ENCODE peak calls at places on chromosomes 7 and 10, in seven cellular contexts. W is spleen, O is HCT116, U is stomach, A is K562, Z is prostate gland, Y is transverse colon. P is an unnamed sample.
A peak's percentile ranks its signal among the peaks of the same experiment; 100 is the strongest.

GRCh38 chr10:130491011-130491697 is 355.0 kb downstream of the GLRX3 start:
- DNase-seq in Y (no peak), Z (no peak), O (no peak), U (no peak), W (no peak), A (no peak), P (no peak)

GRCh38 chr10:123147635-123148413 is at the start of gene HMX2:
- DNase-seq in Y (no peak), U (no peak), W (peak; percentile 74), O (no peak), A (no peak), Z (no peak), P (no peak)

GRCh38 chr10:3999642-4000041 is 214.6 kb upstream of the KLF6 start:
- DNase-seq in A (no peak), Z (no peak), Y (no peak), U (no peak), O (no peak), W (no peak), P (no peak)

GRCh38 chr7:25037325-25037724 is 57.3 kb upstream of the OSBPL3 start:
- DNase-seq in Z (no peak), O (no peak), W (no peak), Y (no peak), U (no peak), A (no peak), P (no peak)

GRCh38 chr10:89869180-89869579 is 167.8 kb downstream of the KIF20B start:
- DNase-seq in Y (no peak), U (no peak), O (no peak), Z (no peak), W (no peak), A (no peak), P (no peak)

GRCh38 chr10:69179089-69179742 is 818 bp upstream of the SUPV3L1 start:
- DNase-seq in W (no peak), U (no peak), O (no peak), Y (peak; percentile 14), A (peak; percentile 57), Z (no peak), P (no peak)

GRCh38 chr10:4982764-4983226 is 19.6 kb downstream of the AKR1C1 start:
- DNase-seq in Z (no peak), Y (no peak), A (no peak), O (no peak), W (no peak), U (peak; percentile 81), P (no peak)

GRCh38 chr7:158246960-158247673 is 340.5 kb downstream of the PTPRN2 start:
- DNase-seq in Z (no peak), A (no peak), O (no peak), W (peak; percentile 55), U (peak; percentile 14), Y (no peak), P (no peak)

GRCh38 chr7:23514755-23515154 is 17.0 kb downstream of the TRA2A start:
- DNase-seq in Z (no peak), U (no peak), Y (no peak), O (no peak), W (no peak), A (no peak), P (no peak)

GRCh38 chr10:122911889-122912484 is 1.6 kb downstream of the FAM24A start:
- DNase-seq in U (peak; percentile 37), W (no peak), Z (peak; percentile 8), Y (peak; percentile 24), O (no peak), A (peak; percentile 54), P (no peak)

GRCh38 chr7:114392686-114393085 is 21.9 kb upstream of the FOXP2 start:
- DNase-seq in W (no peak), Y (no peak), A (no peak), Z (no peak), O (no peak), U (no peak), P (no peak)

GRCh38 chr7:2609001-2609411 is 22.8 kb upstream of the TTYH3 start:
- DNase-seq in Y (no peak), U (no peak), A (peak; percentile 73), W (no peak), O (peak; percentile 16), Z (no peak), P (no peak)

GRCh38 chr10:47372726-47373125 is 11.4 kb downstream of the ZNF488 start:
- DNase-seq in U (peak; percentile 14), Y (no peak), A (no peak), Z (no peak), W (peak; percentile 63), O (no peak), P (peak; percentile 47)

GRCh38 chr7:69204936-69205335 is 393.3 kb upstream of the AUTS2 start:
- DNase-seq in Y (no peak), A (no peak), Z (no peak), O (no peak), U (no peak), W (no peak), P (no peak)

GRCh38 chr10:105797234-105797890 is 1156.3 kb downstream of the SORCS3 start:
- DNase-seq in W (no peak), U (no peak), Y (no peak), Z (no peak), A (peak; percentile 4), O (peak; percentile 10), P (no peak)

GRCh38 chr10:99318475-99318874 is 10.7 kb upstream of the CNNM1 start:
- DNase-seq in Y (no peak), W (no peak), O (no peak), A (no peak), U (no peak), Z (no peak), P (no peak)

GRCh38 chr10:110008518-110009339 is 945 bp downstream of the ADD3 start:
- DNase-seq in O (no peak), Z (peak; percentile 56), W (peak; percentile 87), U (peak; percentile 66), Y (peak; percentile 61), A (no peak), P (no peak)

GRCh38 chr10:61904711-61905445 is 3.4 kb downstream of the ARID5B start:
- DNase-seq in A (peak; percentile 50), Y (peak; percentile 30), O (no peak), W (no peak), U (no peak), Z (no peak), P (peak; percentile 31)

GRCh38 chr10:102152545-102152890 is 329 bp downstream of the NOLC1 start:
- DNase-seq in W (no peak), A (no peak), O (no peak), Z (no peak), Y (peak; percentile 33), U (no peak), P (no peak)

GRCh38 chr10:92970301-92971070 is 90.1 kb upstream of the CYP26C1 start:
- DNase-seq in Y (no peak), W (no peak), A (no peak), U (no peak), Z (no peak), O (no peak), P (no peak)

GRCh38 chr10:92969151-92969550 is 91.4 kb upstream of the CYP26C1 start:
- DNase-seq in O (no peak), Y (no peak), Z (no peak), U (no peak), W (no peak), A (no peak), P (no peak)

GRCh38 chr10:92961638-92962037 is 99.0 kb upstream of the CYP26C1 start:
- DNase-seq in U (no peak), Z (no peak), Y (no peak), O (no peak), A (no peak), W (no peak), P (no peak)

DNA sequence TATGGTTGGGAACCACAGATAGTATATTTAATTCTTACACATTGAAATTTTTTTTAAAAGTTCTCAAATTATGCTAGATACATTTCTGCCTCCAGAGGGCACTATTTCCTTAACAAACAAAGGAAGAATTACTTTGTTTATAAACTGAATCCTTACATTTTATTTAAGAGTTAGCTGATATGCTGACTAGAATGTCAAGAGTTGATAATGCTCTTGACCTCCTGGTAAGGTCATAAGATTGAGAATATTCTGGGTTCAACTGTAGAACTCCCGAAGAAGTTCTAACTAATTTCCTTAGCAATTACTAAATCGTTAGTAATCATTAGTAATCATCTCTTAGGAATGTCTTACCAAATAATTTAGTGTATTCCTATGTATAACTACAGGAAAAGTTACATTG is 95.3 kb upstream of the CYP26C1 start:
- DNase-seq in Y (no peak), U (no peak), Z (no peak), O (peak; percentile 34), A (peak; percentile 7), W (no peak), P (no peak)
- H3K4me3 ChIP-seq in Y (no peak overlapping the region), U (no peak overlapping the region), Z (no peak overlapping the region), O (no peak overlapping the region), A (no peak overlapping the region), W (no peak overlapping the region), P (no peak overlapping the region)

DNA sequence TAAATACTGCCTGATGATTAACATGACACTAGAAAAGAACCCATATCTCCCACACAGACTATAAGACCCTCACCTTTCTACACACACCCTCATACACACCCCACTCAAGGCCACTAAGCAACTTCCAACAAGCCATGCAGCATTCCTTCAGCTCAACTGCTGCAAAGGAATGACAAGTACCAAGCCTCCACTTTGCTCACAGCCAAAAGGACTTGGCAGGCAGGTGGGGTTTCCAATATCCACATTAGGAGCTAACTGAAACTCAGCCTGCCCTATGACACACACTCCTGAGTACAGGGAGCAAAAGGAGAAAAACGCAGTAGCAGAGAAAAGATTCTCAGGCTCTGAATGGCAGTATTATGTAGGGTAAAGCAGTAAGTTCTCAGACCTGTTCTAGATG is 13.4 kb downstream of the USP54 start:
- DNase-seq in Z (peak; percentile 91), A (no peak), U (peak; percentile 83), Y (peak; percentile 63), O (no peak), W (no peak), P (peak; percentile 94)
- TF ChIP-seq POLR2AphosphoS5 in Z (peak; percentile 96), A (no peak), U (peak; percentile 68), Y (peak; percentile 80), O (no peak), W (no peak), P (peak; percentile 63)

DNA sequence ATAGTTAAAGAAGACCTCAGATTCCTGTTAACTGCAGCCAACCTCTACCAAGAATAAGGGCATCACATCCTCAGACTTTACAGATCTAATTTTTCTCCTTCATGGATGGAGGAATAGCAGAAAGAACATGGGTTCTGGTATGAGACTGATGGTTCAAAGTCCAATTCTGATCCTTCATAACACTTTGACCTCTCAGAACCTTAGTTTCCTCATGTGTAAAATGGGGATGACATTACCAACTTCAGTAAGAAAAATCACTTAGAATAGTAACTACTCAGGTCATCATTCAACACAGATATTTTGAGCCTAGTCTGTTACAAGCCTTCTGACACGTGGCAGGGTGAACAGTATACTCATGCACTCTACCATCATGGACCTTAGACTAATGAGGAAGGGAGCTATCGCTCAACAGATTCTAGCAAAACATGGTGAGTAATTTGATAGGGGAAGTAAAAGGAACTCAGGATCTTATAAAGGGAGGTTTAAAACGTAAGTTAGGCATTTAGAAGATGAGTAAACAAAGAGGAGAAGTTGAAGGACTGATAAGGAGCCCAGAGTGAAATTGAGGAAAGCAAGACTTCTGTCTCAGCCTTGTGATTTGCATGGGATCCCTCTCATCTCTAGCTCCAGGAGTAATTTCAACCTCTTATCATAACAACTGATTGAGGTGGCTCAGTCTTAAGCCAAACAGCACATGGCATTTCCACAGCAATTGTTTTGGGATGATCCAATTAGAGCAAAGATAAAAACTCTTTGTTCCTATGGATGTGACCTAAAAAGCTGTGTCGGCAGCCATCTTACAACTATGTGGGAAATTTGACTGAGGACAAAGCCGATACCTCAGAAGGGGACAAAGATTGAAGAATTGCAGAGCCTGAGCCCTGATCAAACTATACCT is 69.2 kb upstream of the TCF7L2 start:
- DNase-seq in U (no peak), A (no peak), Y (no peak), W (no peak), O (no peak), Z (no peak), P (no peak)
- H3K4me3 ChIP-seq in U (no peak overlapping the region), A (no peak overlapping the region), Y (no peak overlapping the region), W (no peak overlapping the region), O (no peak overlapping the region), Z (no peak overlapping the region), P (no peak overlapping the region)

GRCh38 chr10:104253106-104253505 is 1.6 kb upstream of the GSTO1 start:
- DNase-seq in O (no peak), W (no peak), Z (no peak), U (no peak), A (peak; percentile 29), Y (no peak), P (no peak)
- TF ChIP-seq POLR2AphosphoS5 in O (no peak), W (no peak), Z (no peak), U (no peak), A (peak; percentile 68), Y (no peak), P (no peak)

P was measured in breast epithelium.